ENCODE peak calls at places on chromosome 21, in ten cellular contexts. F is AG10803; B is RPMI7951; H is fibroblast of the conjunctiva; P is GOT3; M is activated CD4-positive, alpha-beta T cell treated with anti-CD3 and anti-CD28 coated beads, Interleukin-2, amount 10 ng/mL, durations not matched to agents 7 days and 5 days; X is NAMALWA; U is psoas muscle; R is activated T-cell treated with anti-CD3 and anti-CD28 coated beads, Interleukin-2, amount 50 U/mL, for 48 hours; O is T1000. V is an unnamed sample.

GRCh38 chr21:31347435-31348032 is 3.5 kb upstream of the TIAM1 start:
- DNase-seq in F (peak; percentile 16), B (peak; percentile 59), H (peak; percentile 22), P (no peak), M (no peak), X (peak; percentile 10), U (no peak), R (no peak), O (no peak), V (no peak)

GRCh38 chr21:16330340-16331319 is 600.8 kb downstream of the USP25 start:
- DNase-seq in F (peak; percentile 72), B (peak; percentile 30), H (peak; percentile 79), P (no peak), M (peak; percentile 32), X (peak; percentile 89), U (no peak), R (no peak), O (no peak), V (no peak)

GRCh38 chr21:16156841-16157240 is 427.1 kb downstream of the USP25 start:
- DNase-seq in F (no peak), B (no peak), H (no peak), P (no peak), M (no peak), X (no peak), U (no peak), R (no peak), O (no peak), V (no peak)

GRCh38 chr21:41459884-41460534 is 34.0 kb downstream of the MX1 start:
- DNase-seq in F (no peak), B (no peak), H (no peak), P (no peak), M (no peak), X (no peak), U (no peak), R (no peak), O (no peak), V (no peak)

GRCh38 chr21:42298237-42298636 is 17.0 kb downstream of the TFF3 start:
- DNase-seq in F (no peak), B (no peak), H (no peak), P (no peak), M (no peak), X (no peak), U (no peak), R (no peak), O (no peak), V (no peak)

GRCh38 chr21:35423694-35424093 is 374.6 kb upstream of the RUNX1 start:
- DNase-seq in F (peak; percentile 86), B (peak; percentile 15), H (peak; percentile 10), P (no peak), M (no peak), X (no peak), U (no peak), R (no peak), O (no peak), V (no peak)

GRCh38 chr21:31251686-31252085 is 92.4 kb downstream of the TIAM1 start:
- DNase-seq in F (no peak), B (no peak), H (no peak), P (no peak), M (no peak), X (no peak), U (no peak), R (no peak), O (no peak), V (no peak)

GRCh38 chr21:16678479-16678878 is 834.4 kb upstream of the CXADR start:
- DNase-seq in F (peak; percentile 1), B (no peak), H (no peak), P (no peak), M (no peak), X (no peak), U (no peak), R (no peak), O (no peak), V (no peak)

GRCh38 chr21:29933088-29933487 is 6.7 kb downstream of the GRIK1 start:
- DNase-seq in F (no peak), B (no peak), H (no peak), P (no peak), M (no peak), X (no peak), U (no peak), R (no peak), O (no peak), V (no peak)

GRCh38 chr21:26177187-26177586 is 6.6 kb upstream of the APP start:
- DNase-seq in F (peak; percentile 66), B (peak; percentile 56), H (no peak), P (no peak), M (no peak), X (no peak), U (no peak), R (no peak), O (no peak), V (no peak)

GRCh38 chr21:44556879-44557278 is 1.7 kb downstream of the KRTAP10-3 start:
- DNase-seq in F (no peak), B (no peak), H (no peak), P (no peak), M (no peak), X (peak; percentile 14), U (no peak), R (no peak), O (no peak), V (peak; percentile 59)

GRCh38 chr21:37057614-37058013 is 15.3 kb downstream of the PIGP start:
- DNase-seq in F (no peak), B (no peak), H (no peak), P (no peak), M (no peak), X (no peak), U (no peak), R (no peak), O (no peak), V (no peak)

GRCh38 chr21:45497846-45498645 is 44.2 kb downstream of the SLC19A1 start:
- DNase-seq in F (no peak), B (no peak), H (no peak), P (no peak), M (no peak), X (no peak), U (peak; percentile 31), R (no peak), O (no peak), V (peak; percentile 78)

GRCh38 chr21:33608559-33608958 is 20.1 kb upstream of the DONSON start:
- DNase-seq in F (peak; percentile 32), B (peak; percentile 29), H (no peak), P (no peak), M (no peak), X (no peak), U (no peak), R (no peak), O (no peak), V (no peak)

GRCh38 chr21:41761211-41762181 is 5.4 kb downstream of the RIPK4 start:
- DNase-seq in F (no peak), B (peak; percentile 99), H (no peak), P (no peak), M (no peak), X (no peak), U (peak; percentile 75), R (no peak), O (no peak), V (peak; percentile 92)

GRCh38 chr21:36099000-36099399 is 29.2 kb downstream of the CBR1 start:
- DNase-seq in F (no peak), B (no peak), H (no peak), P (no peak), M (no peak), X (no peak), U (no peak), R (no peak), O (no peak), V (no peak)

GRCh38 chr21:25806053-25806452 is 71.3 kb downstream of the GABPA start:
- DNase-seq in F (no peak), B (peak; percentile 2), H (no peak), P (no peak), M (no peak), X (no peak), U (no peak), R (no peak), O (peak; percentile 35), V (no peak)

GRCh38 chr21:44728716-44729115 is 17.3 kb upstream of the TSPEAR start:
- DNase-seq in F (no peak), B (no peak), H (no peak), P (no peak), M (no peak), X (no peak), U (no peak), R (no peak), O (no peak), V (no peak)